ENCODE peak calls at places on chromosomes 5 and 9, in eight cellular contexts. I is WTC11, K is A549, C is nephron progenitor cell, E is adrenal gland, Y is fibroblast of the aortic adventitia, M is sigmoid colon, B is uterus. D is an unnamed sample.

GRCh38 chr5:172603425-172603824 is 37.6 kb upstream of the NEURL1B start:
- DNase-seq in C (no peak), M (peak), Y (peak), E (no peak), I (no peak), B (peak), K (no peak), D (no peak)

GRCh38 chr5:109945097-109945678 is 255.5 kb downstream of the MAN2A1 start:
- DNase-seq in E (no peak), I (no peak), Y (no peak), K (no peak), M (no peak), B (no peak), C (no peak), D (no peak)

GRCh38 chr9:81416476-81417298 is 272.7 kb downstream of the TLE1 start:
- DNase-seq in B (no peak), C (no peak), K (no peak), I (no peak), E (no peak), M (no peak), Y (peak), D (no peak)

GRCh38 chr9:113409883-113410206 is 630 bp downstream of the POLE3 start:
- DNase-seq in K (no peak), I (no peak), B (no peak), E (no peak), Y (no peak), M (no peak), C (no peak), D (no peak)

GRCh38 chr9:68653141-68653595 is 51.9 kb upstream of the PIP5K1B start:
- DNase-seq in C (no peak), B (no peak), I (no peak), E (no peak), K (no peak), Y (no peak), M (no peak), D (no peak)

GRCh38 chr5:97383996-97384395 is 200.9 kb upstream of the RIOK2 start:
- DNase-seq in E (no peak), C (no peak), K (no peak), M (no peak), B (no peak), I (no peak), Y (peak), D (no peak)

GRCh38 chr9:120212153-120212852 is 367.7 kb downstream of the CDK5RAP2 start:
- DNase-seq in B (no peak), I (no peak), Y (no peak), E (no peak), M (no peak), K (no peak), C (no peak), D (no peak)

GRCh38 chr9:114261026-114261425 is 61.9 kb upstream of the ORM1 start:
- DNase-seq in B (no peak), E (no peak), M (no peak), C (no peak), Y (no peak), K (no peak), I (peak), D (no peak)

GRCh38 chr5:174533771-174534221 is 190.6 kb upstream of the MSX2 start:
- DNase-seq in I (no peak), K (peak), B (no peak), Y (peak), E (peak), C (no peak), M (no peak), D (peak)

GRCh38 chr5:67578011-67578410 is 381.4 kb upstream of the CD180 start:
- DNase-seq in E (no peak), Y (no peak), I (no peak), B (no peak), C (no peak), M (no peak), K (no peak), D (no peak)

GRCh38 chr5:147930759-147931158 is 24.4 kb upstream of the C5orf46 start:
- DNase-seq in E (no peak), C (no peak), I (no peak), Y (no peak), B (no peak), K (no peak), M (no peak), D (no peak)

GRCh38 chr5:147939431-147940114 is 33.2 kb upstream of the C5orf46 start:
- DNase-seq in B (no peak), K (no peak), E (no peak), M (no peak), I (no peak), Y (no peak), C (no peak), D (no peak)

GRCh38 chr5:147935032-147935431 is 28.7 kb upstream of the C5orf46 start:
- DNase-seq in I (no peak), K (peak), M (no peak), B (no peak), C (no peak), E (no peak), Y (peak), D (peak)
- TF ChIP-seq CTCF in I (no peak), K (peak), M (peak), B (no peak), C (no peak), E (peak), Y (peak), D (peak)

GRCh38 chr9:111524731-111525055 is 286 bp upstream of the ZNF483 start:
- DNase-seq in K (no peak), I (no peak), M (no peak), E (no peak), B (no peak), C (no peak), Y (no peak), D (no peak)

GRCh38 chr9:111527347-111527746 is 2.4 kb downstream of the ZNF483 start:
- DNase-seq in Y (no peak), I (no peak), B (no peak), E (no peak), K (no peak), M (no peak), C (no peak), D (no peak)

GRCh38 chr9:111529787-111530186 is 4.8 kb downstream of the ZNF483 start:
- DNase-seq in Y (no peak), C (no peak), E (no peak), I (peak), M (no peak), K (no peak), B (no peak), D (no peak)

DNA sequence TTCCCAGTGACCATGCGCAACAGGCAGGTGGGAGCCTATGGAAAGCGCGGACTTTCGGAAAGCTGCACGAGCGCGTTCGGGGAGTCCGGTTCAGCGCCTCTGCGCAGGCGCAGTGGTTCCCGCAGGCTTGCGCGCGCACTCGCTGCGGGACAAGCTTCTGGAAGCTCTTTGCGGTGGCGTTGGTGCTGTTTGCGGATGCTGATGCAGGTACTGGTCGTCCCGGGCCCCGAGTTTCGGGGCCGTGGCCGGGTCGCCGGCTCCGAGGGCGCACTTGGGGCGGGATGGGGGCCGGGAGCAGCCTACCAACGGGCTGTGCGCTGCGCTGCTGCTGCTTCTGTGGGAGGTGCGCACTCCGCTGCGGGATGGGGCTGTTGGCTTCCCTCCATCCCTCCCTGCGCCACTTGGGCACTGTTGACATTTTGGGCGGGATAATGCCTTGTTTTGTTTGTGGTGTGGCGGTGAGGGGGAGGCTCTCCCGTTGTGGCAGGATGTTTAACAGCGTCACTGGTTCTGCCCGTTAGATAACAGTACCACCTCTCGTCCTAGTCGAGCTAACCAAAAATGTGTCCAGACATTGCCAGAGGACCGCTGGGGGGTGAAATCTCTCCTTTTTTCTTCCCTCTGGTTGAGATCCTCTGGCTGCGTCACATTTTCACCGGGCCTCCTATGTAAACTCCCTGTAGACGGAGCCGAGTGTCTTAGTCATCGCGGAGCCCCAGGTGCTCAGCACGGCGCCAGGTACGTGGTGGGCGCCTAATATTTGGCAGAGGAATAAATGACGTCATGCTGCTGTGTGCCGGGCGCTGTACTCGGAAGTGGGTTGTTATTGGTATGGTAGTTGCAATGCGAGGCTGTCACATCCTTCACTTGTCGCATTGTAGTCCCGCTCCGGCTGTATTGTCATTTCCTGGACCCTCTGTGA is at the start of gene ZNF483:
- DNase-seq in E (peak), K (peak), C (peak), I (peak), M (peak), Y (peak), B (peak), D (peak)
- TF ChIP-seq CTCF in E (no peak), K (no peak), C (no peak), I (no peak), M (no peak), Y (no peak), B (no peak), D (no peak)

DNA sequence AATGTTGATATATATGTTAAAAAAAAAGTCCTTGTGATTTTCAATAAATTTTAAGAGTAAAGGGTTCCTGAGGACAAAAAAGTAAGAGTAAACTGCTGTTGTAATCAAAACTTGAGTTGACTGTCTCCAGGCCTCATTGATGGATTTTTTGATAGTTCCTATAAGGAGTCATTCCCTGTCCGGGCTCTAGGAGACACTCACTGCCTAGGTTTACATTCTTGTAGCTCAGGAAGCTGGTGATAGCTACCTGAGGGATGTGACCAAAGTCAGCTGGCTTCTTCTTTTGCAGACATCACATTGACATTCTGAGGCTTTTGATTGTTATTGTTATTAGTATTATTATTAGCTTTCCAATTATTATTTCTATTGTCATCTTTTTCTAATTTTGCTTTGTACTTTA is 116.5 kb upstream of the FBXL7 start:
- DNase-seq in I (no peak), Y (peak), M (no peak), C (no peak), K (no peak), E (no peak), B (no peak), D (no peak)
- TF ChIP-seq CTCF in I (peak), Y (peak), M (peak), C (no peak), K (no peak), E (peak), B (no peak), D (no peak)

GRCh38 chr5:84088996-84089395 is 295.7 kb downstream of the EDIL3 start:
- DNase-seq in M (no peak), Y (peak), K (no peak), E (peak), I (no peak), C (no peak), B (no peak), D (peak)
- TF ChIP-seq CTCF in M (no peak), Y (peak), K (peak), E (no peak), I (no peak), C (no peak), B (no peak), D (peak)

GRCh38 chr5:115028557-115028956 is 141.2 kb downstream of the TRIM36 start:
- DNase-seq in M (no peak), Y (no peak), B (no peak), K (no peak), I (no peak), E (no peak), C (no peak), D (no peak)

GRCh38 chr5:115033861-115034260 is 135.8 kb downstream of the TRIM36 start:
- DNase-seq in E (peak), K (no peak), B (no peak), C (peak), Y (no peak), I (peak), M (no peak), D (peak)
- TF ChIP-seq CTCF in E (peak), K (no peak), B (no peak), C (peak), Y (no peak), I (peak), M (no peak), D (no peak)

D was measured in Calu3.